ENCODE peak calls at places on chromosomes 16 and 17, in four cellular contexts. Z is Peyer's patch; H is effector memory CD4-positive, alpha-beta T cell; O is CD4-positive, CD25-positive, alpha-beta regulatory T cell. M is an unnamed sample. For H3K4me1 and H3K27me3, the result is how much of the 10 kb centered on the place peaks cover.

GRCh38 chr17:66006654-66007053 is 185.3 kb downstream of the CEP112 start:
- DNase-seq in Z (no peak), H (no peak), O (no peak), M (no peak)

GRCh38 chr16:9092282-9092962 is 978 bp downstream of the HAPSTR1 start:
- DNase-seq in Z (peak), H (peak), O (peak), M (peak)

GRCh38 chr17:59367657-59368045 is 36.2 kb downstream of the YPEL2 start:
- DNase-seq in Z (no peak), H (no peak), O (no peak), M (no peak)

GRCh38 chr17:57121308-57122042 is 36.4 kb downstream of the AKAP1 start:
- DNase-seq in Z (no peak), H (no peak), O (no peak), M (no peak)

GRCh38 chr17:82107341-82107860 is 9.4 kb upstream of the FASN start:
- DNase-seq in Z (no peak), H (no peak), O (no peak), M (peak)

GRCh38 chr16:30748634-30749445 is 615 bp downstream of the PHKG2 start:
- DNase-seq in Z (peak), H (no peak), O (peak), M (no peak)

GRCh38 chr17:76501018-76501826 is at the start of gene RHBDF2:
- DNase-seq in Z (peak), H (peak), O (peak), M (peak)

GRCh38 chr16:8108991-8109509 is 481.3 kb downstream of the TMEM114 start:
- DNase-seq in Z (no peak), H (no peak), O (no peak), M (no peak)

GRCh38 chr17:63700528-63701441 is 860 bp upstream of the LIMD2 start:
- DNase-seq in Z (peak), H (peak), O (peak), M (peak)

GRCh38 chr17:57377094-57377493 is 120.8 kb downstream of the MSI2 start:
- DNase-seq in Z (no peak), H (no peak), O (no peak), M (no peak)

GRCh38 chr17:77499699-77500435 is 359.1 kb downstream of the SEC14L1 start:
- DNase-seq in Z (no peak), H (no peak), O (no peak), M (no peak)

GRCh38 chr16:84825896-84826557 is 6.2 kb downstream of the CRISPLD2 start:
- DNase-seq in Z (no peak), H (no peak), O (no peak), M (no peak)

GRCh38 chr17:29607557-29608195 is 14.7 kb downstream of the ANKRD13B start:
- DNase-seq in Z (no peak), H (no peak), O (no peak), M (no peak)
- H3K4me1 ChIP-seq in Z (under half), H (under half), O (under half), M (under half)

DNA sequence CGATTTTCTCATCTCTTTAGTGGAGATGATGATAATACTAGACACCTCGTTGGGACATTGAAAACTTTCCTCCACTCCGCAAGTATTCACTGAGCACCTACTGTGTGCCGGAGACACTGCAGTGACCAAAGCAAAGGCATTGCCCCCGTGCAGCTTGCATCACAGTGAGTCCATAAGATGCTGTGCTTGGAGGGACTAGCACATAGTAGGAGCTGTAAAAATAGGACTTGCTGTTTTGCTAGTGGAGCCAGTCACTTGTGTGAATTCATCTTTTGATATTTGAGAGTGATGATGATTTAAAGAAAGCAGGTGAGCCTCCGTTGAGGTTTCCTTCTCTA is 5.3 kb upstream of the MAP2K3 start:
- DNase-seq in Z (no peak), H (no peak), O (no peak), M (no peak)
- H3K27me3 ChIP-seq in Z (under half), H (under half), O (under half), M (under half)

GRCh38 chr16:51526622-51527021 is 375.6 kb upstream of the SALL1 start:
- DNase-seq in Z (no peak), H (no peak), O (no peak), M (no peak)

GRCh38 chr16:51522902-51523301 is 371.8 kb upstream of the SALL1 start:
- DNase-seq in Z (no peak), H (no peak), O (no peak), M (no peak)

GRCh38 chr16:51523400-51523799 is 372.3 kb upstream of the SALL1 start:
- DNase-seq in Z (no peak), H (no peak), O (no peak), M (no peak)

GRCh38 chr16:51524070-51524469 is 373.0 kb upstream of the SALL1 start:
- DNase-seq in Z (no peak), H (no peak), O (no peak), M (no peak)

DNA sequence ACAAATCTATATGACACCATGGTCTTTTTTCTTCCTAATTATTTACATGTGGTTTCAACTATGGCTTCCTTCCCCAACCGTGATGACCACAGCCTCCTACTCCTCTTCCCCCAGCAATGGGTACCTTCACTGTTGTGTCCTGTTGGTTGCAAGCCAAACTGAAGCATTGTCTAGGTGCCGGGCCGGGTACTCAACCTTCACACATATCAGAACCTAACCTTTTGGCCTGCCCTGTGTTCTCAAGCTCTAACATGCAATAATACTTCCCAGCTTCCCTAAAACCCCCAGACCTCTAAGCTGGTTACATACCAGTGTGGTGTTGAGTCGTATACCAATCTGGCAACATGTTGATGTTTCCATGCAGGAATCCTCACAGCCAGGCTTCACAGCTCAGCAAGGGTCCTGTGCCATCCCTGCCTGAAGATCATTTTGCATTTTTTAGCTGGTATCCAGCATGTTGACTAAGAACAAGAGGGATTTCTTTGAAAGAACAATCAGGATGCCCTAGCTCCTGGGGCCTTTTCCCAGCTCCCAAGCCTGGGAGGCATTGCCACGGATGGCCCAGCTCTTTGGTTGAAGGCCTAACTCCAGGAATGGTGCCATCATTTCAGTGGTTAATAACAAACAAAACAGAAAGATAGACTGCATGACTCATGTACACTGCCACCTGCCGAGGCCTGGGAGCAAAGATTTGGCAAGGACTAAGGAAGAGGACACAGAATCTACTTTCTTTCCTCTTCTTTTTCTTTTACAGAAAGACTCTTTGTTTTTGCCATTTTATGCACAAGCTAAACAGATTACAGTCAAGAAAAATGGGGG is 373.7 kb upstream of the SALL1 start:
- DNase-seq in Z (no peak), H (no peak), O (no peak), M (no peak)
- H3K4me1 ChIP-seq in Z (under half), H (under half), O (under half), M (under half)

GRCh38 chr17:48627242-48627597 is 1.1 kb upstream of the HOXB9 start:
- DNase-seq in Z (no peak), H (no peak), O (no peak), M (no peak)

GRCh38 chr17:48625502-48626201 is 506 bp downstream of the HOXB9 start:
- DNase-seq in Z (no peak), H (no peak), O (no peak), M (peak)

GRCh38 chr17:48626202-48626469 is at the start of gene HOXB9:
- DNase-seq in Z (no peak), H (no peak), O (no peak), M (no peak)

GRCh38 chr17:48627625-48628510 is 1.7 kb upstream of the HOXB9 start:
- DNase-seq in Z (no peak), H (no peak), O (no peak), M (no peak)

GRCh38 chr17:48626470-48627241 is 498 bp upstream of the HOXB9 start:
- DNase-seq in Z (no peak), H (no peak), O (no peak), M (peak)
- H3K27me3 ChIP-seq in Z (under half), H (half or more), O (half or more), M (half or more)

M was measured in HAP-1.